ENCODE peak calls at places on chromosomes 4 and X, in seven cellular contexts. D is NCI-H1436; B is aorta; C is GM03348; V is GM12891; L is stimulated activated CD8-positive, alpha-beta memory T cell treated with anti-CD3 and anti-CD28 coated beads, Interleukin-4, amount 100 ng/mL, for 1 hour; R is stimulated activated CD4-positive, alpha-beta T cell treated with anti-CD3 and anti-CD28 coated beads, Interleukin-4, amount 100 ng/mL, for 4 hours. Q is an unnamed sample.
A peak's percentile ranks its signal among the peaks of the same experiment; 100 is the strongest.

GRCh38 chr4:110629214-110629754 is 6.4 kb upstream of the PITX2 start:
- DNase-seq in L (no peak), V (no peak), R (no peak), D (no peak), C (no peak), B (peak; percentile 53), Q (no peak)

GRCh38 chr4:41620594-41621256 is 82.8 kb downstream of the LIMCH1 start:
- DNase-seq in V (no peak), C (no peak), L (no peak), B (peak; percentile 78), D (peak; percentile 21), R (no peak), Q (no peak)

GRCh38 chrX:45142185-45142584 is 58.5 kb downstream of the DIPK2B start:
- DNase-seq in L (no peak), V (no peak), B (no peak), D (no peak), R (no peak), C (no peak), Q (no peak)

GRCh38 chrX:10620121-10620699 is at the start of gene MID1:
- DNase-seq in D (peak; percentile 32), B (peak; percentile 83), V (no peak), L (no peak), R (no peak), C (peak; percentile 84), Q (peak; percentile 85)

GRCh38 chrX:130110379-130111219 is at the start of gene ELF4:
- DNase-seq in B (peak; percentile 80), V (peak; percentile 56), D (peak; percentile 59), C (peak; percentile 84), R (peak; percentile 64), L (no peak), Q (peak; percentile 55)

GRCh38 chr4:13970349-13970748 is 342.8 kb upstream of the BOD1L1 start:
- DNase-seq in C (no peak), D (no peak), B (no peak), L (no peak), V (no peak), R (no peak), Q (peak; percentile 75)

GRCh38 chr4:38192516-38192915 is 232.3 kb downstream of the PTTG2 start:
- DNase-seq in V (no peak), R (no peak), L (no peak), D (no peak), C (no peak), B (no peak), Q (no peak)

GRCh38 chr4:83618431-83618830 is 82.5 kb downstream of the GPAT3 start:
- DNase-seq in C (peak; percentile 73), B (no peak), R (no peak), L (no peak), V (no peak), D (no peak), Q (peak; percentile 41)

GRCh38 chr4:3435684-3435956 is 6.1 kb upstream of the HGFAC start:
- DNase-seq in V (no peak), B (no peak), L (no peak), D (no peak), C (no peak), R (no peak), Q (no peak)

GRCh38 chrX:72340572-72340971 is 34.9 kb upstream of the CITED1 start:
- DNase-seq in C (no peak), B (no peak), V (no peak), R (no peak), L (no peak), D (no peak), Q (no peak)

GRCh38 chrX:100358766-100359165 is 51.3 kb downstream of the PCDH19 start:
- DNase-seq in L (no peak), V (no peak), C (no peak), D (no peak), R (no peak), B (no peak), Q (no peak)

GRCh38 chr4:48028654-48029053 is 12.1 kb downstream of the NIPAL1 start:
- DNase-seq in R (no peak), L (no peak), B (no peak), V (no peak), D (no peak), C (no peak), Q (no peak)

GRCh38 chr4:25215506-25215905 is 18.3 kb upstream of the PI4K2B start:
- DNase-seq in D (no peak), V (no peak), L (no peak), C (no peak), R (no peak), B (no peak), Q (no peak)

GRCh38 chrX:386768-387575 is at the start of gene PPP2R3B:
- DNase-seq in R (peak; percentile 99), V (peak; percentile 99), L (peak; percentile 95), B (peak; percentile 99), D (no peak), C (peak; percentile 100), Q (peak; percentile 98)

GRCh38 chr4:38092701-38093100 is 132.5 kb downstream of the PTTG2 start:
- DNase-seq in R (no peak), V (no peak), D (no peak), C (no peak), L (no peak), B (no peak), Q (no peak)

GRCh38 chrX:40166582-40166981 is 68.8 kb upstream of the BCOR start:
- DNase-seq in D (peak; percentile 66), B (no peak), R (no peak), C (peak; percentile 71), V (no peak), L (no peak), Q (no peak)

GRCh38 chrX:68929332-68930150 is 100.7 kb downstream of the EFNB1 start:
- DNase-seq in R (no peak), L (no peak), V (no peak), C (peak; percentile 60), D (no peak), B (no peak), Q (peak; percentile 75)

GRCh38 chr4:150033109-150033508 is 45.1 kb upstream of the DCLK2 start:
- DNase-seq in L (no peak), D (no peak), V (no peak), C (no peak), R (no peak), B (no peak), Q (no peak)

GRCh38 chr4:139988863-139989765 is 164.9 kb downstream of the MAML3 start:
- DNase-seq in L (no peak), C (peak; percentile 91), V (no peak), R (peak; percentile 69), B (peak; percentile 78), D (no peak), Q (peak; percentile 91)

GRCh38 chr4:10040049-10040892 is 19.0 kb upstream of the SLC2A9 start:
- DNase-seq in C (no peak), D (no peak), R (no peak), V (no peak), L (no peak), B (no peak), Q (no peak)

GRCh38 chrX:87664381-87664780 is 146.8 kb downstream of the KLHL4 start:
- DNase-seq in V (no peak), L (no peak), D (peak; percentile 2), C (no peak), R (no peak), B (no peak), Q (peak; percentile 55)

GRCh38 chr4:95355021-95355420 is 193.8 kb downstream of the UNC5C start:
- DNase-seq in L (no peak), B (no peak), R (no peak), C (no peak), D (no peak), V (no peak), Q (peak; percentile 52)

Q was measured in fibroblast of lung.